ENCODE peak calls at places on chromosome 2, in ten cellular contexts. I, K, W, B, F, O, V, S, A and N are unnamed samples.

GRCh38 chr2:188444106-188444835 is 152.6 kb downstream of the GULP1 start:
- DNase-seq in I (no peak), K (no peak), W (no peak), B (no peak), F (no peak), O (no peak), V (no peak), S (no peak), A (no peak), N (no peak)

GRCh38 chr2:88627856-88628568 is 748 bp upstream of the EIF2AK3 start:
- DNase-seq in I (peak; percentile 82), K (peak; percentile 86), W (peak; percentile 86), B (no peak), F (no peak), O (peak; percentile 89), V (peak; percentile 86), S (peak; percentile 97), A (no peak), N (peak; percentile 97)

GRCh38 chr2:170996316-170996715 is 67.3 kb downstream of the GORASP2 start:
- DNase-seq in I (no peak), K (no peak), W (no peak), B (no peak), F (no peak), O (no peak), V (no peak), S (no peak), A (no peak), N (peak; percentile 66)

GRCh38 chr2:229887441-229887840 is 34.4 kb downstream of the TRIP12 start:
- DNase-seq in I (no peak), K (no peak), W (no peak), B (no peak), F (no peak), O (no peak), V (no peak), S (no peak), A (no peak), N (no peak)

GRCh38 chr2:38406597-38407110 is 29.6 kb upstream of the ATL2 start:
- DNase-seq in I (no peak), K (no peak), W (no peak), B (no peak), F (peak; percentile 12), O (no peak), V (no peak), S (no peak), A (no peak), N (no peak)

GRCh38 chr2:230447455-230448451 is 31.8 kb downstream of the SP100 start:
- DNase-seq in I (peak; percentile 40), K (no peak), W (no peak), B (no peak), F (peak; percentile 54), O (no peak), V (no peak), S (no peak), A (no peak), N (no peak)

GRCh38 chr2:109356251-109357035 is 227.4 kb downstream of the SH3RF3 start:
- DNase-seq in I (no peak), K (no peak), W (no peak), B (no peak), F (no peak), O (no peak), V (no peak), S (peak; percentile 23), A (no peak), N (no peak)

GRCh38 chr2:224036731-224037376 is 2.2 kb downstream of the SERPINE2 start:
- DNase-seq in I (no peak), K (no peak), W (no peak), B (no peak), F (no peak), O (no peak), V (no peak), S (no peak), A (peak; percentile 6), N (no peak)

GRCh38 chr2:60379216-60379615 is 174.2 kb downstream of the BCL11A start:
- DNase-seq in I (no peak), K (no peak), W (no peak), B (no peak), F (no peak), O (no peak), V (no peak), S (no peak), A (no peak), N (no peak)

GRCh38 chr2:15727396-15728246 is 136.0 kb downstream of the DDX1 start:
- DNase-seq in I (no peak), K (no peak), W (no peak), B (no peak), F (no peak), O (no peak), V (no peak), S (no peak), A (no peak), N (no peak)

GRCh38 chr2:25365241-25365640 is 23.5 kb upstream of the DNMT3A start:
- DNase-seq in I (no peak), K (no peak), W (no peak), B (no peak), F (no peak), O (no peak), V (no peak), S (no peak), A (no peak), N (no peak)

GRCh38 chr2:31217465-31218200 is at the start of gene CAPN14:
- DNase-seq in I (no peak), K (no peak), W (no peak), B (no peak), F (no peak), O (no peak), V (no peak), S (no peak), A (no peak), N (no peak)

GRCh38 chr2:72694715-72695496 is 130.9 kb downstream of the EXOC6B start:
- DNase-seq in I (no peak), K (peak; percentile 24), W (no peak), B (no peak), F (no peak), O (no peak), V (peak; percentile 13), S (peak; percentile 81), A (no peak), N (peak; percentile 77)

GRCh38 chr2:73089270-73090030 is 17.9 kb upstream of the SFXN5 start:
- DNase-seq in I (no peak), K (peak; percentile 97), W (no peak), B (no peak), F (no peak), O (no peak), V (peak; percentile 99), S (peak; percentile 99), A (no peak), N (peak; percentile 96)

GRCh38 chr2:23495661-23496114 is 110.7 kb downstream of the KLHL29 start:
- DNase-seq in I (no peak), K (no peak), W (peak; percentile 85), B (no peak), F (no peak), O (no peak), V (peak; percentile 25), S (peak; percentile 6), A (no peak), N (no peak)

GRCh38 chr2:155308367-155309009 is 610.0 kb downstream of the KCNJ3 start:
- DNase-seq in I (no peak), K (no peak), W (no peak), B (no peak), F (no peak), O (no peak), V (no peak), S (no peak), A (no peak), N (no peak)

GRCh38 chr2:121297217-121297830 is 12.3 kb upstream of the TFCP2L1 start:
- DNase-seq in I (no peak), K (peak; percentile 69), W (no peak), B (no peak), F (peak; percentile 41), O (no peak), V (peak; percentile 61), S (peak; percentile 6), A (no peak), N (peak; percentile 50)

GRCh38 chr2:109523536-109524361 is 90.0 kb downstream of the SEPTIN10 start:
- DNase-seq in I (no peak), K (no peak), W (no peak), B (no peak), F (no peak), O (no peak), V (no peak), S (no peak), A (no peak), N (no peak)

GRCh38 chr2:37776487-37776886 is 105.0 kb upstream of the CDC42EP3 start:
- DNase-seq in I (no peak), K (peak; percentile 80), W (no peak), B (no peak), F (no peak), O (no peak), V (peak; percentile 87), S (peak; percentile 95), A (no peak), N (peak; percentile 86)

GRCh38 chr2:175627405-175627804 is 374.7 kb downstream of the LNPK start:
- DNase-seq in I (no peak), K (no peak), W (no peak), B (no peak), F (no peak), O (no peak), V (no peak), S (peak; percentile 11), A (no peak), N (peak; percentile 80)

GRCh38 chr2:85761946-85762345 is 8.2 kb downstream of the ATOH8 start:
- DNase-seq in I (no peak), K (no peak), W (no peak), B (no peak), F (no peak), O (no peak), V (no peak), S (no peak), A (no peak), N (no peak)

GRCh38 chr2:1071650-1072049 is 121.0 kb downstream of the SNTG2 start:
- DNase-seq in I (no peak), K (no peak), W (no peak), B (no peak), F (no peak), O (no peak), V (no peak), S (no peak), A (no peak), N (no peak)

GRCh38 chr2:102444233-102444632 is 21.3 kb downstream of the IL18RAP start:
- DNase-seq in I (no peak), K (no peak), W (no peak), B (no peak), F (no peak), O (no peak), V (no peak), S (no peak), A (no peak), N (no peak)

GRCh38 chr2:236240228-236240990 is 23.8 kb downstream of the ASB18 start:
- DNase-seq in I (no peak), K (no peak), W (no peak), B (no peak), F (peak; percentile 19), O (no peak), V (peak; percentile 88), S (peak; percentile 82), A (no peak), N (peak; percentile 71)

GRCh38 chr2:59301466-59302402 is 1060.6 kb upstream of the FANCL start:
- DNase-seq in I (peak; percentile 2), K (peak; percentile 69), W (peak; percentile 84), B (no peak), F (peak; percentile 73), O (peak; percentile 70), V (peak; percentile 73), S (peak; percentile 80), A (peak; percentile 49), N (peak; percentile 92)

GRCh38 chr2:238061310-238062202 is 755 bp downstream of the SCLY start:
- DNase-seq in I (no peak), K (peak; percentile 49), W (no peak), B (no peak), F (peak; percentile 24), O (no peak), V (peak; percentile 36), S (peak; percentile 25), A (no peak), N (peak; percentile 52)

GRCh38 chr2:71578665-71579371 is 125.5 kb downstream of the DYSF start:
- DNase-seq in I (no peak), K (peak; percentile 77), W (no peak), B (peak; percentile 68), F (peak; percentile 88), O (no peak), V (peak; percentile 84), S (peak; percentile 59), A (no peak), N (no peak)

GRCh38 chr2:170369894-170370293 is 191.9 kb downstream of the MYO3B start:
- DNase-seq in I (no peak), K (peak; percentile 28), W (no peak), B (no peak), F (peak; percentile 53), O (no peak), V (peak; percentile 12), S (peak; percentile 22), A (no peak), N (peak; percentile 68)